ENCODE peak calls at places on chromosomes 16 and 17, in four cellular contexts. D is CD8-positive, alpha-beta T cell; M is vagina; T is heart right ventricle. H is an unnamed sample.

GRCh38 chr17:4892499-4893221 is 6.7 kb upstream of the C17orf107 start:
- DNase-seq in M (no peak), T (no peak), D (no peak), H (no peak)

GRCh38 chr17:44074231-44074910 is 3.8 kb downstream of the G6PC3 start:
- DNase-seq in D (no peak), M (no peak), T (no peak), H (no peak)

GRCh38 chr17:58219789-58220183 is 731 bp upstream of the MKS1 start:
- DNase-seq in M (no peak), D (no peak), T (no peak), H (no peak)

GRCh38 chr16:89565506-89566372 is 5.3 kb downstream of the RPL13 start:
- DNase-seq in M (no peak), T (no peak), D (peak), H (peak)

GRCh38 chr17:2406271-2406902 is 5.5 kb upstream of the MNT start:
- DNase-seq in T (no peak), M (peak), D (no peak), H (no peak)

GRCh38 chr17:32926183-32926582 is 1.8 kb upstream of the TMEM98 start:
- DNase-seq in T (no peak), D (no peak), M (no peak), H (no peak)

GRCh38 chr16:81774348-81774747 is 4.7 kb upstream of the PLCG2 start:
- DNase-seq in T (peak), M (no peak), D (no peak), H (no peak)

GRCh38 chr16:48555597-48555996 is 54.4 kb downstream of the N4BP1 start:
- DNase-seq in T (no peak), M (no peak), D (no peak), H (no peak)

GRCh38 chr17:28925912-28926365 is 23.1 kb upstream of the DHRS13 start:
- DNase-seq in M (no peak), T (no peak), D (peak), H (peak)

GRCh38 chr16:14036869-14037268 is 34.2 kb upstream of the MRTFB start:
- DNase-seq in T (no peak), M (no peak), D (no peak), H (no peak)

GRCh38 chr16:2867661-2867986 is 9.7 kb upstream of the PRSS22 start:
- DNase-seq in D (no peak), T (no peak), M (no peak), H (no peak)

GRCh38 chr16:70747703-70748631 is 53.0 kb downstream of the VAC14 start:
- DNase-seq in D (no peak), M (no peak), T (no peak), H (no peak)

GRCh38 chr17:75720656-75721462 is at the start of gene ITGB4:
- DNase-seq in D (peak), M (no peak), T (no peak), H (peak)

GRCh38 chr16:23753908-23754593 is 775 bp upstream of the CHP2 start:
- DNase-seq in T (no peak), M (no peak), D (no peak), H (no peak)

GRCh38 chr17:1111599-1112443 is 68.0 kb downstream of the ABR start:
- DNase-seq in T (peak), D (no peak), M (peak), H (no peak)

GRCh38 chr16:78140818-78141466 is 41.5 kb downstream of the WWOX start:
- DNase-seq in D (no peak), M (no peak), T (no peak), H (no peak)

GRCh38 chr17:55536205-55536604 is 25.0 kb upstream of the SMIM36 start:
- DNase-seq in T (no peak), D (no peak), M (no peak), H (no peak)

DNA sequence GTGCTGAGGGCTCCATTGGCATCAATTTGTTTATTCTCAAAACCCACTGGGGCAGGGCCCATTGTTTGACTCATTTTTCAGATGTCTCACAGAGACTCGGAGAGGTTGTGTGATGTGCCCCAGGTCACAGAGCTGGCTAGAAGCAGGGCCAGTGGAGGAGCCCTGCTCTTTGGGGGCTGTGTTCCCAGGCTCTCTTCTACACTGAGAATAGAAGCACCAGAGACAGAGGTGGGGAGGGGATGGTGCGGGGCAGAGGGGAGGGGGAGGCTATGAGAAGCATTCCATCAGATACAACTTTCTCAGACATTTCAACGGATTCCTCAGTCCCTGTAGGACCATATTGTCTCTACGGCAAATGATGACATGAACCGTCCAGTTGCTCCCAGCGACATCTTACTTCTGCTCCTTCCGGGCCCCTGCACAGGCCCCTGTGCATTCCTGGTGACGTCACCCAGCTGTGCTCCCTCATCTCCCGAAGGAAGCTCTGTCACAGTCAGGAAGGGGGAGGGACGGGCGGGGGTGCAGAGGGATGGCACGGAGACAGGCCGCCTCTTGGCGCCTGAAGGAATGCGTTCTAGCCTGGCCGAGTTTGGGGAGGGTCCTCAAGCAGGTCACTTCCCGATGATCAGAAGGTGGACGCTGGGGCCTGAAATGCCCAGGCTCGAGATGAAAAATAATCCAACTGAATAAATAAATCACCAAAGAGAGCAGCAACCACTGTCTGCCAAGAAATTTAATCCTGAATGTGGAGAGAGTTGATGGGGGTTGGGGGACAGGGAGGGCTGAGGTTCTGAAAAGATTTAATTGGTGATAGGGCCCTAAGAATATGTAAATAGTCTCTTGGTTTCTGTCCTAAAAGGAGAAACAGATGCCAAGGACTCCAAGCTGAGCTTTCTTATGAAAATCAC is 114.1 kb downstream of the NOG start:
- DNase-seq in D (no peak), M (no peak), T (no peak), H (no peak)
- H3K4me3 ChIP-seq in D (no peak), M (no peak), T (no peak), H (no peak)

GRCh38 chr16:1863681-1864460 is 8.1 kb downstream of the MEIOB start:
- DNase-seq in T (no peak), D (no peak), M (no peak), H (peak)
- TF ChIP-seq CTCF in T (peak), D (peak), M (peak), H (peak)

GRCh38 chr17:48565024-48565558 is 13.1 kb downstream of the HOXB4 start:
- DNase-seq in T (no peak), M (no peak), D (no peak), H (no peak)

GRCh38 chr17:48563385-48563838 is 14.7 kb downstream of the HOXB4 start:
- DNase-seq in D (no peak), M (no peak), T (no peak), H (no peak)

GRCh38 chr17:48562934-48563333 is 15.2 kb downstream of the HOXB4 start:
- DNase-seq in M (no peak), T (no peak), D (no peak), H (no peak)

GRCh38 chr17:48563867-48564199 is 14.3 kb downstream of the HOXB4 start:
- DNase-seq in D (no peak), M (no peak), T (no peak), H (no peak)

DNA sequence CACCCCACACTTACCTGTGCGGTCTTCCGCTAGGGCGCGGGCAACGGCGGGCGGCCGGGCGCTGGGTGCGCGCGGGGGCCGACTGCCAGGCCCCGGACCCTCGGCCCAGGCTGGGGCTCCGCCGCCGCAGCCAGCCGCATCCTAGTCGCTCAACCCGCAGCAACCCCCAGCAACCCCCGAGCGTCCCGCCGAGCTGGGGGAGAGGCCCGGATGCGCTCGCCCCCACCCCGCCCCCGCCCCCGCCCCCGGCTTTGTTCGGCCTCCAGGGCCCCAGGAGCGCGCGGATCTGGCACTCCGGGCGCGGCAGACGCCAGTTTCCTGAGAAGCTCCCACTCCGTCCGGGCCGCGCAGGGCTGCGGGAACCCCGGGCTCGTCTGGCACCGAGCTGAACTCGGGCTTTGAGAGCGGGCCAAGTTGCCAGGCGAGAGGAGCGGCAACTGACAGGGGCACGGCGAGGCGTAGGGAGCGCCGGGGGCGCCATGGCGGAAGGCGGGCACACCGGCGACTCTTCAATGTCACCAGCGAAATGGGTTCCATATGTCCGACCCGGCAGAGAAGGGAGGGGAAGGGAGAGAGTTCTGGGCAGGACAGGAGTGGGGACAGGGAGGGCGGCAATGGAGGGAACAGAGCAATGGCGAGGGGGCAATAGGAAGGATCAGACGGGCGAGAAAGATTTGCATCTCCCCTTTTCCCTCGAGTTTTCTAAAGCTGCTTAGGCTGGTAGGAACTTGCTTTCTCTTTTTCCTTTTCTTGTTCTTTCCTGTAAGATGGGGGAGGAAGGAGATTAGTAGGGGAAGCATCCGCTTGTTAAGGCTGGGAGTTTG is 13.7 kb downstream of the HOXB4 start:
- DNase-seq in M (no peak), D (no peak), T (no peak), H (no peak)
- H3K4me3 ChIP-seq in M (peak), D (no peak), T (peak), H (no peak)

DNA sequence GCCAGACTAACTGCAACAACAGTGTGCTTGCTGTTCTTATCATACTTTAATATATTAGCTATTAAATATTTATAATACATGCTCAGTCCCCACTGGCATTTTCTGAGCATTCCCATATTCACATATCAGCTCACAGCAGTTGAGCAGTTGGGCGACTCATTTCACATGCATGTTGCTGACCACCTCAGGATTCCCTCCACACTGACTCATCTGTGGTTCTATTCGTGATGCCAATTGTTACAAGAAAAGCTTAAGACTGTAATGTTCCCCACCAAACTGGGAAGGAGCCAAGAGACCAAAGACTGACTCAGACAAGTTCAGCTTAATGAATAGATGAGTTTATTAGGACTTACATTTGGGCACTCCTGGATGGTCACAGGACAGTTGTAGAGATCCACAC is 100.3 kb upstream of the KIF2B start:
- DNase-seq in D (no peak), T (no peak), M (no peak), H (no peak)
- TF ChIP-seq CTCF in D (no peak), T (no peak), M (no peak), H (no peak)

DNA sequence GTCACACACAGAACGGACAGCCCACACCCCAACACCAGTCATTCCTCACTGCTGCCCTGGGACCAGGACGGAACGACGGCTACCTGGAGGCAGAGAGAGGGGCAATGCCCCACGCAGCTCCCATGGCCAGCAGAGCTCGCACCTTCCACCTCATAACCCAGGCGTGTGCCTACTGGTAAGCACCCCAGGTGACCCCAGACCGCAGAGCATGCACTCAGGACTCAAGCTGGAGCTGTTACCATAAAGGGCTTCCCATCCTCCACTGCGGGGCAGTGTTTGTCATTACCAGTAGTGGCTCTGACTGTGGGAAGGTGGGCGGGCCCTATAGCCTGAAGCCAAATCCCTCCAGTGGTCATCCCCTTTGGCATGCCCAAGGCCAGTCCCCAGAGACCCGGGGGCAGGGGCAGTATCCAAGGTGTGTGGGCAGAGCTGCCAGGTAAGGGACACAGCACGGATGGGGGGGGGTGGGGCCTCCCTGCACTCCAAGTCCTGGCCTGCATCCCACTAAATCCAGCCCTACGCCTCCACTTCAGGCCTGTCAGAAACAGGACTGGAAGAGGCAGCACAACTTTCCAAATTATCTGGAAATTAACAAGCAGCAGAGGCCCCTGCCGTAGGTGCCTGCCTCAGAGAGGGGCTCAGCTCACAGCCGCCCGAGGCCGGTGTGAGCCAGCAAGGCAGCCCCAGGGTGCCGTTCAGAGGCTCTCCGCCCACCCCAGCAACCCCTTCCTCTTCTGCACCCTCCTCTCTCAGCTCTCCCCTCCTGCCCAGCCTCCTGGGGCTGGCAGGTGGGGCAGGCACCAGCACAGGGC is 4.8 kb upstream of the BCAR1 start:
- DNase-seq in M (no peak), D (no peak), T (peak), H (no peak)
- H3K4me3 ChIP-seq in M (no peak), D (no peak), T (no peak), H (no peak)

DNA sequence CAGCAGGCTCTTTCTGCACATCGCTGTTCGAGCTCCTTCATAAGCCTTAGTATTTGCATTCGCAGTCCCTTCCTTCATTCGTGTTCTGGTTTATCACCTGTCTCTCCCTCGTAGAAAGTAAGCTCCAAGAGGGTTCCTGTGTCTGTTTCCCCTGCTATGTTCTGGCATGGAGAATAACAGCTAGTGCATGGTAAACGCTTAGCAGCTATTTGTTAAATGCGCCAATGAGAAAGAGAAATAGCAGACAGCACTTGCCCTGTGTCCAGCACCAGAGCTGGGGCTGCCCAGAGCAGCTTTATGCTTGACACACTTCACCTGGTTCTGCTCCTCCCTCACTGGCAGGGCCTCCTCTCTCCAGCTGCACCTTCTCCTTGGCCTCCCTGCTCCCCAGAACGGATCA is 5.5 kb downstream of the ZNF688 start:
- DNase-seq in D (no peak), T (no peak), M (no peak), H (no peak)
- TF ChIP-seq CTCF in D (no peak), T (no peak), M (no peak), H (no peak)

H was measured in body of pancreas.